ENCODE peak calls at places on chromosomes 4 and X, in nine cellular contexts. A is coronary artery, I is left ventricle myocardium inferior, K is AG04449, W is BJ, J is fibroblast of pulmonary artery, C is cardiac fibroblast, R is kidney epithelial cell, G is HFF-Myc. U is an unnamed sample.

GRCh38 chrX:153966841-153967535 is 4.6 kb downstream of the HCFC1 start:
- DNase-seq in A (no peak), I (no peak), K (no peak), W (no peak), J (no peak), C (no peak), R (no peak), G (no peak), U (no peak)

GRCh38 chr4:87188063-87188462 is 32.4 kb downstream of the KLHL8 start:
- DNase-seq in A (no peak), I (no peak), K (peak; percentile 16), W (no peak), J (peak; percentile 13), C (peak; percentile 29), R (no peak), G (peak; percentile 73), U (peak; percentile 6)

GRCh38 chrX:12567857-12568256 is 223.4 kb upstream of the PRPS2 start:
- DNase-seq in A (no peak), I (no peak), K (no peak), W (no peak), J (peak; percentile 35), C (peak; percentile 26), R (no peak), G (no peak), U (no peak)

GRCh38 chrX:118756111-118756510 is 28.7 kb downstream of the IL13RA1 start:
- DNase-seq in A (no peak), I (no peak), K (no peak), W (no peak), J (peak; percentile 38), C (peak; percentile 23), R (no peak), G (no peak), U (no peak)

GRCh38 chrX:38221391-38221929 is 789 bp upstream of the SRPX start:
- DNase-seq in A (no peak), I (no peak), K (no peak), W (no peak), J (no peak), C (peak; percentile 38), R (no peak), G (no peak), U (no peak)

GRCh38 chr4:48748949-48749596 is 31.0 kb downstream of the FRYL start:
- DNase-seq in A (no peak), I (no peak), K (no peak), W (no peak), J (peak; percentile 57), C (peak; percentile 71), R (no peak), G (no peak), U (no peak)

GRCh38 chr4:140078366-140078765 is 75.6 kb downstream of the MAML3 start:
- DNase-seq in A (no peak), I (peak; percentile 36), K (no peak), W (no peak), J (no peak), C (peak; percentile 65), R (no peak), G (no peak), U (no peak)

GRCh38 chr4:1409806-1410425 is 3.7 kb upstream of the NKX1-1 start:
- DNase-seq in A (peak; percentile 65), I (no peak), K (no peak), W (no peak), J (no peak), C (no peak), R (no peak), G (no peak), U (no peak)

GRCh38 chrX:69361286-69361926 is 142.7 kb upstream of the NALF2 start:
- DNase-seq in A (no peak), I (peak; percentile 20), K (peak; percentile 24), W (no peak), J (peak; percentile 48), C (peak; percentile 75), R (no peak), G (no peak), U (no peak)

GRCh38 chr4:152166567-152166966 is 369.3 kb downstream of the FBXW7 start:
- DNase-seq in A (no peak), I (no peak), K (no peak), W (no peak), J (peak; percentile 18), C (no peak), R (no peak), G (no peak), U (no peak)

GRCh38 chr4:168514249-168514852 is 17.5 kb downstream of the PALLD start:
- DNase-seq in A (no peak), I (no peak), K (no peak), W (no peak), J (peak; percentile 65), C (peak; percentile 61), R (no peak), G (peak; percentile 27), U (peak; percentile 41)

GRCh38 chr4:118743867-118744266 is 58.7 kb downstream of the METTL14 start:
- DNase-seq in A (no peak), I (no peak), K (no peak), W (no peak), J (no peak), C (no peak), R (no peak), G (no peak), U (no peak)

GRCh38 chr4:136741468-136741867 is 790.8 kb downstream of the PCDH18 start:
- DNase-seq in A (no peak), I (no peak), K (no peak), W (no peak), J (peak; percentile 53), C (peak; percentile 41), R (no peak), G (no peak), U (no peak)

GRCh38 chr4:8846864-8847263 is 24.8 kb downstream of the HMX1 start:
- DNase-seq in A (peak; percentile 21), I (no peak), K (no peak), W (no peak), J (no peak), C (no peak), R (no peak), G (no peak), U (no peak)

GRCh38 chrX:68647156-68647957 is at the start of gene STARD8:
- DNase-seq in A (no peak), I (peak; percentile 24), K (no peak), W (no peak), J (peak; percentile 51), C (peak; percentile 59), R (peak; percentile 18), G (no peak), U (no peak)

GRCh38 chrX:105975382-105975781 is 63.1 kb downstream of the SERPINA7 start:
- DNase-seq in A (no peak), I (no peak), K (no peak), W (no peak), J (peak; percentile 37), C (peak; percentile 42), R (no peak), G (no peak), U (peak; percentile 0)

GRCh38 chrX:151753313-151754041 is 18.9 kb downstream of the CNGA2 start:
- DNase-seq in A (no peak), I (peak; percentile 32), K (no peak), W (no peak), J (peak; percentile 64), C (peak; percentile 64), R (no peak), G (no peak), U (peak; percentile 38)
- TF ChIP-seq CTCF in A (peak; percentile 19), I (peak; percentile 83), K (peak; percentile 79), W (peak; percentile 88), J (peak; percentile 74), C (peak; percentile 88), R (peak; percentile 79), G (peak; percentile 67), U (peak; percentile 85)

GRCh38 chr4:111989817-111990216 is 155.4 kb upstream of the FAM241A start:
- DNase-seq in A (no peak), I (no peak), K (no peak), W (no peak), J (no peak), C (no peak), R (no peak), G (no peak), U (no peak)

GRCh38 chr4:111994392-111994791 is 150.9 kb upstream of the FAM241A start:
- DNase-seq in A (no peak), I (no peak), K (no peak), W (no peak), J (no peak), C (no peak), R (no peak), G (no peak), U (no peak)

GRCh38 chr4:111991163-111991562 is 154.1 kb upstream of the FAM241A start:
- DNase-seq in A (no peak), I (no peak), K (no peak), W (no peak), J (no peak), C (no peak), R (no peak), G (no peak), U (no peak)

GRCh38 chr4:111992604-111993151 is 152.6 kb upstream of the FAM241A start:
- DNase-seq in A (no peak), I (no peak), K (no peak), W (no peak), J (no peak), C (no peak), R (no peak), G (no peak), U (no peak)

DNA sequence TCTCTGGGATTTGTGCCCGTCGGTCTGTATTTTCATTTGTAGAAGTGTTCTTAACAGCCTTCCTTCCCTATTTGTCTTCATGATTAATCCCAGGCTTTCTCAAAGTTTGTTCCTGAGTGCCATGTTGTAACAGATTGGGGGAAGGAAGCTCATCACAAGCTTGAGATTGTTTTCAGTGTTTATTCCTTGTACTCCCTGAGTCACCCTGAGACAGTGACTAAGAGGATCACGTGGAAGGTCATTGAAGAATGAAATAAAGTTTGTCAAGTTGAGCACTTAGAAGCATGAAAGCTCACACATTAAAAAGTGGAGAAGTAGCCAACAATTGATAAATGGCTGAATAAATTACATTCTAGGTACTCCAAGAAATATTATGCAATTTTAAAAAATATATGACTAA is 153.5 kb upstream of the FAM241A start:
- DNase-seq in A (no peak), I (no peak), K (no peak), W (no peak), J (peak; percentile 67), C (peak; percentile 35), R (no peak), G (peak; percentile 69), U (no peak)
- H3K4me3 ChIP-seq in A (no peak overlapping the region), I (no peak overlapping the region), K (no peak overlapping the region), W (no peak overlapping the region), J (no peak overlapping the region), C (no peak overlapping the region), R (no peak overlapping the region), G (no peak overlapping the region), U (no peak overlapping the region)

GRCh38 chr4:128782076-128782715 is 27.3 kb upstream of the JADE1 start:
- DNase-seq in A (no peak), I (peak; percentile 29), K (no peak), W (no peak), J (no peak), C (no peak), R (no peak), G (no peak), U (no peak)
- TF ChIP-seq CTCF in A (no peak), I (peak; percentile 59), K (no peak), W (no peak), J (no peak), C (no peak), R (no peak), G (no peak), U (no peak)

GRCh38 chr4:182806259-182807252 is 110.6 kb downstream of the DCTD start:
- DNase-seq in A (no peak), I (peak; percentile 78), K (no peak), W (no peak), J (peak; percentile 70), C (peak; percentile 76), R (peak; percentile 5), G (peak; percentile 19), U (peak; percentile 22)
- H3K4me3 ChIP-seq in A (peak overlapping the region; percentile 77), I (peak overlapping the region; percentile 71), K (peak overlapping the region; percentile 58), W (peak overlapping the region; percentile 49), J (peak overlapping the region; percentile 55), C (peak overlapping the region; percentile 49), R (peak overlapping the region; percentile 49), G (peak overlapping the region; percentile 19), U (peak overlapping the region; percentile 27)